ENCODE peak calls at places on chromosome 7, in nine cellular contexts. One of them, this sample, is unnamed.

GRCh38 chr7:28621369-28621807 is 209.1 kb downstream of the CREB5 start:
- DNase-seq in T follicular helper cell: no peak
- DNase-seq in Panc1: no peak
- DNase-seq in NCI-H69: no peak
- DNase-seq in HTR-8/SVneo: no peak
- DNase-seq in PC-3: no peak
- DNase-seq in heart left ventricle: no peak
- DNase-seq in NCI-H510A treated with DMSO at 0.1 percent for 48 hours: no peak
- DNase-seq in sigmoid colon: no peak
- DNase-seq in this sample: no peak

GRCh38 chr7:50749908-50750307 is 32.8 kb downstream of the GRB10 start:
- DNase-seq in PC-3: no peak
- DNase-seq in NCI-H510A treated with DMSO at 0.1 percent for 48 hours: no peak
- DNase-seq in heart left ventricle: no peak
- DNase-seq in NCI-H69: no peak
- DNase-seq in Panc1: no peak
- DNase-seq in T follicular helper cell: no peak
- DNase-seq in sigmoid colon: no peak
- DNase-seq in HTR-8/SVneo: no peak
- DNase-seq in this sample: no peak

GRCh38 chr7:97468491-97468890 is 263.4 kb upstream of the TAC1 start:
- DNase-seq in NCI-H69: no peak
- DNase-seq in PC-3: no peak
- DNase-seq in sigmoid colon: no peak
- DNase-seq in T follicular helper cell: no peak
- DNase-seq in NCI-H510A treated with DMSO at 0.1 percent for 48 hours: no peak
- DNase-seq in heart left ventricle: no peak
- DNase-seq in HTR-8/SVneo: no peak
- DNase-seq in Panc1: no peak
- DNase-seq in this sample: no peak

GRCh38 chr7:726854-727103 is 280 bp downstream of the DNAAF5 start:
- DNase-seq in HTR-8/SVneo: no peak
- DNase-seq in T follicular helper cell: no peak
- DNase-seq in heart left ventricle: no peak
- DNase-seq in PC-3: no peak
- DNase-seq in NCI-H69: peak
- DNase-seq in sigmoid colon: no peak
- DNase-seq in Panc1: no peak
- DNase-seq in NCI-H510A treated with DMSO at 0.1 percent for 48 hours: no peak
- DNase-seq in this sample: no peak

GRCh38 chr7:6553460-6554044 is 2.3 kb upstream of the GRID2IP start:
- DNase-seq in Panc1: no peak
- DNase-seq in heart left ventricle: no peak
- DNase-seq in NCI-H69: no peak
- DNase-seq in T follicular helper cell: no peak
- DNase-seq in NCI-H510A treated with DMSO at 0.1 percent for 48 hours: no peak
- DNase-seq in PC-3: no peak
- DNase-seq in sigmoid colon: no peak
- DNase-seq in HTR-8/SVneo: no peak
- DNase-seq in this sample: no peak

GRCh38 chr7:134029-134428 is 58.3 kb upstream of the FAM20C start:
- DNase-seq in PC-3: no peak
- DNase-seq in NCI-H69: no peak
- DNase-seq in NCI-H510A treated with DMSO at 0.1 percent for 48 hours: no peak
- DNase-seq in Panc1: no peak
- DNase-seq in HTR-8/SVneo: no peak
- DNase-seq in sigmoid colon: no peak
- DNase-seq in heart left ventricle: no peak
- DNase-seq in T follicular helper cell: no peak
- DNase-seq in this sample: no peak

GRCh38 chr7:75937958-75938786 is 23.2 kb downstream of the POR start:
- DNase-seq in NCI-H510A treated with DMSO at 0.1 percent for 48 hours: no peak
- DNase-seq in Panc1: no peak
- DNase-seq in HTR-8/SVneo: no peak
- DNase-seq in T follicular helper cell: no peak
- DNase-seq in sigmoid colon: peak
- DNase-seq in heart left ventricle: peak
- DNase-seq in PC-3: peak
- DNase-seq in NCI-H69: peak
- DNase-seq in this sample: no peak

GRCh38 chr7:46486264-46487206 is 565.5 kb upstream of the IGFBP3 start:
- DNase-seq in PC-3: peak
- DNase-seq in NCI-H69: no peak
- DNase-seq in Panc1: peak
- DNase-seq in heart left ventricle: no peak
- DNase-seq in sigmoid colon: peak
- DNase-seq in HTR-8/SVneo: no peak
- DNase-seq in T follicular helper cell: no peak
- DNase-seq in NCI-H510A treated with DMSO at 0.1 percent for 48 hours: no peak
- DNase-seq in this sample: no peak

GRCh38 chr7:23472974-23473847 is 2.9 kb upstream of the IGF2BP3 start:
- DNase-seq in sigmoid colon: no peak
- DNase-seq in NCI-H69: peak
- DNase-seq in PC-3: no peak
- DNase-seq in HTR-8/SVneo: no peak
- DNase-seq in T follicular helper cell: no peak
- DNase-seq in Panc1: no peak
- DNase-seq in NCI-H510A treated with DMSO at 0.1 percent for 48 hours: peak
- DNase-seq in heart left ventricle: no peak
- DNase-seq in this sample: no peak

GRCh38 chr7:16891874-16892620 is 10.3 kb upstream of the AGR3 start:
- DNase-seq in NCI-H69: peak
- DNase-seq in heart left ventricle: no peak
- DNase-seq in HTR-8/SVneo: no peak
- DNase-seq in T follicular helper cell: no peak
- DNase-seq in sigmoid colon: no peak
- DNase-seq in Panc1: no peak
- DNase-seq in NCI-H510A treated with DMSO at 0.1 percent for 48 hours: no peak
- DNase-seq in PC-3: peak
- DNase-seq in this sample: no peak

GRCh38 chr7:48045205-48045765 is 9.9 kb downstream of the C7orf57 start:
- DNase-seq in T follicular helper cell: no peak
- DNase-seq in HTR-8/SVneo: no peak
- DNase-seq in NCI-H510A treated with DMSO at 0.1 percent for 48 hours: no peak
- DNase-seq in NCI-H69: no peak
- DNase-seq in sigmoid colon: no peak
- DNase-seq in PC-3: no peak
- DNase-seq in heart left ventricle: no peak
- DNase-seq in Panc1: no peak
- DNase-seq in this sample: no peak

GRCh38 chr7:67406941-67407340 is 410.3 kb downstream of the TYW1 start:
- DNase-seq in NCI-H510A treated with DMSO at 0.1 percent for 48 hours: no peak
- DNase-seq in PC-3: no peak
- DNase-seq in T follicular helper cell: no peak
- DNase-seq in Panc1: no peak
- DNase-seq in heart left ventricle: no peak
- DNase-seq in NCI-H69: peak
- DNase-seq in HTR-8/SVneo: no peak
- DNase-seq in sigmoid colon: peak
- DNase-seq in this sample: no peak

GRCh38 chr7:132066776-132067175 is 509.5 kb downstream of the PLXNA4 start:
- DNase-seq in Panc1: no peak
- DNase-seq in NCI-H69: no peak
- DNase-seq in heart left ventricle: peak
- DNase-seq in PC-3: no peak
- DNase-seq in NCI-H510A treated with DMSO at 0.1 percent for 48 hours: no peak
- DNase-seq in sigmoid colon: no peak
- DNase-seq in T follicular helper cell: no peak
- DNase-seq in HTR-8/SVneo: no peak
- DNase-seq in this sample: no peak

GRCh38 chr7:155357573-155358041 is 59.9 kb downstream of the INSIG1 start:
- DNase-seq in PC-3: peak
- DNase-seq in HTR-8/SVneo: no peak
- DNase-seq in NCI-H69: no peak
- DNase-seq in Panc1: no peak
- DNase-seq in T follicular helper cell: no peak
- DNase-seq in NCI-H510A treated with DMSO at 0.1 percent for 48 hours: no peak
- DNase-seq in sigmoid colon: no peak
- DNase-seq in heart left ventricle: no peak
- DNase-seq in this sample: no peak

GRCh38 chr7:103712991-103713778 is 267.2 kb upstream of the SLC26A5 start:
- DNase-seq in PC-3: no peak
- DNase-seq in Panc1: no peak
- DNase-seq in sigmoid colon: no peak
- DNase-seq in HTR-8/SVneo: no peak
- DNase-seq in T follicular helper cell: no peak
- DNase-seq in NCI-H69: no peak
- DNase-seq in heart left ventricle: no peak
- DNase-seq in NCI-H510A treated with DMSO at 0.1 percent for 48 hours: no peak
- DNase-seq in this sample: no peak

GRCh38 chr7:46058424-46058823 is 137.4 kb upstream of the IGFBP3 start:
- DNase-seq in T follicular helper cell: no peak
- DNase-seq in PC-3: peak
- DNase-seq in heart left ventricle: no peak
- DNase-seq in Panc1: no peak
- DNase-seq in sigmoid colon: no peak
- DNase-seq in NCI-H69: no peak
- DNase-seq in NCI-H510A treated with DMSO at 0.1 percent for 48 hours: no peak
- DNase-seq in HTR-8/SVneo: no peak
- DNase-seq in this sample: no peak

GRCh38 chr7:28973591-28973990 is 15.5 kb upstream of the TRIL start:
- DNase-seq in HTR-8/SVneo: no peak
- DNase-seq in T follicular helper cell: no peak
- DNase-seq in NCI-H69: peak
- DNase-seq in Panc1: no peak
- DNase-seq in heart left ventricle: no peak
- DNase-seq in PC-3: no peak
- DNase-seq in NCI-H510A treated with DMSO at 0.1 percent for 48 hours: no peak
- DNase-seq in sigmoid colon: no peak
- DNase-seq in this sample: no peak